ENCODE peak calls at places on chromosomes 6 and 20, in nine cellular contexts. One of them, this sample, is unnamed.
A peak's percentile ranks its signal among the peaks of the same experiment; 100 is the strongest.

GRCh38 chr6:150719861-150720260 is 120.2 kb downstream of the PLEKHG1 start:
- DNase-seq in K562: no peak
- DNase-seq in GM12878: no peak
- DNase-seq in upper lobe of left lung: no peak
- DNase-seq in HepG2: no peak
- DNase-seq in transverse colon: no peak
- DNase-seq in H1: no peak
- DNase-seq in stomach: no peak
- DNase-seq in ovary: no peak
- DNase-seq in this sample: no peak

GRCh38 chr20:17958326-17959256 is 10.0 kb downstream of the SNX5 start:
- DNase-seq in ovary: no peak
- DNase-seq in transverse colon: no peak
- DNase-seq in HepG2: peak; percentile 88
- DNase-seq in GM12878: no peak
- DNase-seq in H1: no peak
- DNase-seq in K562: peak; percentile 79
- DNase-seq in upper lobe of left lung: no peak
- DNase-seq in stomach: no peak
- DNase-seq in this sample: no peak

GRCh38 chr20:32057785-32058184 is 5.7 kb downstream of the HCK start:
- DNase-seq in transverse colon: no peak
- DNase-seq in ovary: no peak
- DNase-seq in upper lobe of left lung: no peak
- DNase-seq in H1: no peak
- DNase-seq in GM12878: no peak
- DNase-seq in K562: no peak
- DNase-seq in HepG2: no peak
- DNase-seq in stomach: no peak
- DNase-seq in this sample: no peak

GRCh38 chr6:152946484-152946883 is 36.4 kb downstream of the FBXO5 start:
- DNase-seq in HepG2: no peak
- DNase-seq in GM12878: no peak
- DNase-seq in stomach: no peak
- DNase-seq in transverse colon: no peak
- DNase-seq in ovary: no peak
- DNase-seq in upper lobe of left lung: no peak
- DNase-seq in H1: no peak
- DNase-seq in K562: no peak
- DNase-seq in this sample: no peak

GRCh38 chr6:137040393-137040792 is 4.4 kb downstream of the IL20RA start:
- DNase-seq in K562: no peak
- DNase-seq in stomach: no peak
- DNase-seq in upper lobe of left lung: no peak
- DNase-seq in transverse colon: no peak
- DNase-seq in ovary: no peak
- DNase-seq in HepG2: no peak
- DNase-seq in GM12878: no peak
- DNase-seq in H1: no peak
- DNase-seq in this sample: no peak

GRCh38 chr6:129643968-129644367 is 66.0 kb downstream of the ARHGAP18 start:
- DNase-seq in K562: no peak
- DNase-seq in H1: no peak
- DNase-seq in ovary: no peak
- DNase-seq in upper lobe of left lung: no peak
- DNase-seq in transverse colon: no peak
- DNase-seq in GM12878: no peak
- DNase-seq in HepG2: no peak
- DNase-seq in stomach: no peak
- DNase-seq in this sample: no peak

GRCh38 chr6:42644211-42644610 is 78.2 kb downstream of the PRPH2 start:
- DNase-seq in transverse colon: no peak
- DNase-seq in GM12878: no peak
- DNase-seq in HepG2: no peak
- DNase-seq in stomach: no peak
- DNase-seq in H1: no peak
- DNase-seq in K562: no peak
- DNase-seq in ovary: no peak
- DNase-seq in upper lobe of left lung: no peak
- DNase-seq in this sample: no peak

GRCh38 chr20:51326241-51326819 is 216.2 kb downstream of the NFATC2 start:
- DNase-seq in H1: no peak
- DNase-seq in transverse colon: peak; percentile 44
- DNase-seq in ovary: no peak
- DNase-seq in GM12878: no peak
- DNase-seq in stomach: peak; percentile 63
- DNase-seq in upper lobe of left lung: no peak
- DNase-seq in K562: peak; percentile 48
- DNase-seq in HepG2: peak; percentile 61
- DNase-seq in this sample: no peak

GRCh38 chr6:119077643-119078448 is 618 bp downstream of the FAM184A start:
- DNase-seq in ovary: peak; percentile 45
- DNase-seq in upper lobe of left lung: peak; percentile 90
- DNase-seq in K562: peak; percentile 68
- DNase-seq in H1: peak; percentile 9
- DNase-seq in GM12878: no peak
- DNase-seq in stomach: peak; percentile 39
- DNase-seq in HepG2: peak; percentile 32
- DNase-seq in transverse colon: peak; percentile 38
- DNase-seq in this sample: peak; percentile 81

GRCh38 chr6:63897952-63898351 is 262.4 kb downstream of the PHF3 start:
- DNase-seq in upper lobe of left lung: no peak
- DNase-seq in GM12878: no peak
- DNase-seq in ovary: no peak
- DNase-seq in H1: no peak
- DNase-seq in stomach: no peak
- DNase-seq in transverse colon: no peak
- DNase-seq in K562: no peak
- DNase-seq in HepG2: no peak
- DNase-seq in this sample: no peak

GRCh38 chr6:95518630-95519227 is 58.6 kb upstream of the MANEA start:
- DNase-seq in HepG2: no peak
- DNase-seq in transverse colon: no peak
- DNase-seq in GM12878: no peak
- DNase-seq in upper lobe of left lung: peak; percentile 37
- DNase-seq in stomach: no peak
- DNase-seq in K562: peak; percentile 62
- DNase-seq in H1: no peak
- DNase-seq in ovary: no peak
- DNase-seq in this sample: no peak

DNA sequence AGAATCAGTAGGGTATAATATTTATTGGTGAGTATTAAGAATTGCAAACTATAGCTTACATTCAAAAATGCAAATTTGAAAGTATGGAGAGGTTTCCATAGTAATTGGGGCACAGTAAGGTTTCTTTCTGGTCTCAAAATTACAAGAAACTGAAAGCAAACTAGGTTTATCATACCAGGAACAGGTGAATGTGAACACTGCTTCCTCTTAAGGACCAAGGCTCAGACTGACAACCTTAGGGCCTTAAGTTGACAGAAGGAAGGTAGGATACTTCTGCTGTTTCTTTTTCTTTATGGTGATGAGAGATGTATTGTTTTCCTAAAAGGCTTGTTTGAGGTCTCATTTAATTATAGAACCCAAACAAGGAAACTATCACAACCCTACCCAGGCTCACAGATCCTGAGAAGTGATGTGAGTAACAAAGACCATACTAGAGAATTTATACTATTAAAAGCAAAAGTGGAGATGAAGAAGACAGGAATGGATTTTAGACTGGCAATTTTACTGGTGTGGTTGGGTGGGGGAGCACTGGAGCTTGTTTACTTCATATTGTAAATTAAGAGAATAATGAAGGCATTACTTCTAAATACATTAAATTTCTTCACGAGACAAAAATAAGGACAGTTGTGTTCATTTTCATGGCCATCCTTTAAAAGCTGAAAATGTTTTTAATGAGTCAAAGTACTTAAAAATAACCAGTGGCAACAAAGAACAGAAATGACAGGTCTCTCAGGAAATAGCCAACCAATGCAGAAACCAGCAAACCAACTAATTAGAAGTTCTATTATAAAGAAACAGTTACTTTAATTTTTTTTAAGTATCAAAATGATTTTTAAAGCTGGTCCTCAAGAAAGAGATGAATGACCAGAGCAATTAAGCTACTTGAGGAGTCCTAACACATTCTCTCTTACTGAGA is 21.3 kb downstream of the STAU1 start:
- DNase-seq in stomach: no peak
- DNase-seq in ovary: no peak
- DNase-seq in HepG2: no peak
- DNase-seq in upper lobe of left lung: no peak
- DNase-seq in transverse colon: no peak
- DNase-seq in H1: no peak
- DNase-seq in K562: no peak
- DNase-seq in GM12878: no peak
- DNase-seq in this sample: no peak
- H3K36me3 ChIP-seq in stomach: peaks cover 11% of the 10 kb centered on the region
- H3K36me3 ChIP-seq in ovary: no peaks in the 10 kb centered on the region
- H3K36me3 ChIP-seq in HepG2: peaks cover 15% of the 10 kb centered on the region
- H3K36me3 ChIP-seq in upper lobe of left lung: peaks cover 5% of the 10 kb centered on the region
- H3K36me3 ChIP-seq in transverse colon: no peaks in the 10 kb centered on the region
- H3K36me3 ChIP-seq in H1: peaks cover 6% of the 10 kb centered on the region
- H3K36me3 ChIP-seq in K562: peaks cover 51% of the 10 kb centered on the region
- H3K36me3 ChIP-seq in GM12878: peaks cover 7% of the 10 kb centered on the region
- H3K36me3 ChIP-seq in this sample: peaks cover 16% of the 10 kb centered on the region

DNA sequence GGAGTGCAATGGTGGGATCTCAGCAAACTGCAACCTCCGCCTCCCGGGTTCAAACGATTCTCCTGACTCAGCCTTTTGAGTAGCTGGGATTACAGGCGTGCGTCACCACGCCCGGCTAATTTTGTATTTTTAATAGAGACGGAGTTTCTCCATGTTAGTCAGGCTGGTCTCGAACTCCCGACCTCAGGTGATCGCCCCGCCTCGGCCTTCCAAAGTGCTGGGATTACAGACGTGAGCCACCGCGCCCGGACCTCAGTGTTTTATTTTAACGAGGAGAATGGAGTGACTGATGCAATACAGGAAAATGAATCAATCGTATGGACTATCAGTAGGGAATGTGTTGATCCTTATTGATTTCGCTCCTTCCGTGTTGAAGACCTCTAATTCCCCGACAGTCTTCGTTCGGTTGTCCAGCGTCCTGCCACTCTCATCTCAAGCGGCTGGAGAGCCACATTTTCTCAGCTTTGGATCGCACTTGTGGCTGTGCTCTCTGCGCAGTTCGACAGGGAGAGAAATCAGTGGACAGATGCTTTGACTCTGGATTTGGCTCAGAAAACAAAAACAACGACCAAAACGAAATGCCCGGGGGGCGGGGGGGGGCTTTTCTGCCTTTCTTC is 166.2 kb downstream of the TRIM27 start:
- DNase-seq in K562: peak; percentile 86
- DNase-seq in stomach: no peak
- DNase-seq in HepG2: peak; percentile 29
- DNase-seq in upper lobe of left lung: peak; percentile 41
- DNase-seq in ovary: no peak
- DNase-seq in H1: no peak
- DNase-seq in GM12878: no peak
- DNase-seq in transverse colon: no peak
- DNase-seq in this sample: no peak
- TF ChIP-seq EP300 in K562: peak; percentile 56
- TF ChIP-seq EP300 in stomach: no peak
- TF ChIP-seq EP300 in HepG2: no peak
- TF ChIP-seq EP300 in upper lobe of left lung: no peak
- TF ChIP-seq EP300 in ovary: no peak
- TF ChIP-seq EP300 in H1: no peak
- TF ChIP-seq EP300 in GM12878: no peak
- TF ChIP-seq EP300 in transverse colon: no peak
- TF ChIP-seq EP300 in this sample: no peak

GRCh38 chr6:40328376-40328987 is 258.7 kb downstream of the LRFN2 start:
- DNase-seq in GM12878: no peak
- DNase-seq in upper lobe of left lung: peak; percentile 73
- DNase-seq in K562: peak; percentile 15
- DNase-seq in ovary: no peak
- DNase-seq in HepG2: no peak
- DNase-seq in H1: no peak
- DNase-seq in stomach: peak; percentile 78
- DNase-seq in transverse colon: peak; percentile 51
- DNase-seq in this sample: no peak
- TF ChIP-seq CTCF in GM12878: peak; percentile 54
- TF ChIP-seq CTCF in upper lobe of left lung: peak; percentile 50
- TF ChIP-seq CTCF in K562: peak; percentile 51
- TF ChIP-seq CTCF in ovary: no peak
- TF ChIP-seq CTCF in HepG2: peak; percentile 90
- TF ChIP-seq CTCF in H1: peak; percentile 88
- TF ChIP-seq CTCF in stomach: peak; percentile 54
- TF ChIP-seq CTCF in transverse colon: peak; percentile 48
- TF ChIP-seq CTCF in this sample: peak; percentile 34

DNA sequence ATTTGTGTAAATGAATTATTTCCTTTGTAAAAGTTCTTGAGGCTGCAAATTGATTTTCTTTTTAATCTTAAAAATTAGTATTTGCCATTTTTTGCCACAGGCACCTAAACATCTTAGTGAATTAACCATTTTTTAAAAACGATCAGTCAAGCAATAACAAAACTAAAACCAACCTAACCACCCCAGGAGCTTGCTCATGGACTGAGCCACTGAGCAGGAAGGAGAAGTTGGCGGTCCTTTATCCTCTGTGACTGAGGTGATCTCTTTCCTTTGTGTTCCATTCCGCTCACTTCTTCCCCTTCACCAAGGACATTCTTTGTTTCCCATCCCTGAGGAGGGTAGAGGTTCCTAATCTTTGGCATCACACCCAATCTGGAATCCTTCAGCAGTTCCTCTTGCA is 30.4 kb downstream of the RPRD1B start:
- DNase-seq in HepG2: no peak
- DNase-seq in ovary: no peak
- DNase-seq in GM12878: no peak
- DNase-seq in transverse colon: no peak
- DNase-seq in stomach: no peak
- DNase-seq in H1: no peak
- DNase-seq in K562: no peak
- DNase-seq in upper lobe of left lung: no peak
- DNase-seq in this sample: no peak
- H3K36me3 ChIP-seq in HepG2: peaks cover 60% of the 10 kb centered on the region
- H3K36me3 ChIP-seq in ovary: no peaks in the 10 kb centered on the region
- H3K36me3 ChIP-seq in GM12878: peaks cover 28% of the 10 kb centered on the region
- H3K36me3 ChIP-seq in transverse colon: no peaks in the 10 kb centered on the region
- H3K36me3 ChIP-seq in stomach: peaks cover 78% of the 10 kb centered on the region
- H3K36me3 ChIP-seq in H1: peaks cover 68% of the 10 kb centered on the region
- H3K36me3 ChIP-seq in K562: peaks cover 98% of the 10 kb centered on the region
- H3K36me3 ChIP-seq in upper lobe of left lung: peaks cover 62% of the 10 kb centered on the region
- H3K36me3 ChIP-seq in this sample: peaks cover 96% of the 10 kb centered on the region

GRCh38 chr6:106257195-106257594 is 68.4 kb downstream of the ATG5 start:
- DNase-seq in upper lobe of left lung: no peak
- DNase-seq in H1: no peak
- DNase-seq in stomach: no peak
- DNase-seq in K562: no peak
- DNase-seq in transverse colon: no peak
- DNase-seq in ovary: no peak
- DNase-seq in HepG2: no peak
- DNase-seq in GM12878: no peak
- DNase-seq in this sample: no peak
- TF ChIP-seq EP300 in upper lobe of left lung: no peak
- TF ChIP-seq EP300 in H1: no peak
- TF ChIP-seq EP300 in stomach: no peak
- TF ChIP-seq EP300 in K562: no peak
- TF ChIP-seq EP300 in transverse colon: no peak
- TF ChIP-seq EP300 in ovary: no peak
- TF ChIP-seq EP300 in HepG2: no peak
- TF ChIP-seq EP300 in GM12878: no peak
- TF ChIP-seq EP300 in this sample: no peak

GRCh38 chr6:27146706-27147507 is 100.6 kb upstream of the PRSS16 start:
- DNase-seq in H1: peak; percentile 89
- DNase-seq in stomach: peak; percentile 80
- DNase-seq in upper lobe of left lung: peak; percentile 91
- DNase-seq in transverse colon: peak; percentile 88
- DNase-seq in K562: peak; percentile 99
- DNase-seq in ovary: peak; percentile 78
- DNase-seq in HepG2: peak; percentile 70
- DNase-seq in GM12878: peak; percentile 100
- DNase-seq in this sample: peak; percentile 88
- TF ChIP-seq CTCF in H1: no peak
- TF ChIP-seq CTCF in stomach: no peak
- TF ChIP-seq CTCF in upper lobe of left lung: no peak
- TF ChIP-seq CTCF in transverse colon: no peak
- TF ChIP-seq CTCF in K562: no peak
- TF ChIP-seq CTCF in ovary: no peak
- TF ChIP-seq CTCF in HepG2: no peak
- TF ChIP-seq CTCF in GM12878: no peak
- TF ChIP-seq CTCF in this sample: no peak